ENCODE peak calls at places on chromosomes 7 and 10, in six cellular contexts. One of them, this sample, is unnamed.

GRCh38 chr7:66315192-66315591 is 110.1 kb downstream of the TPST1 start:
- DNase-seq in HEK293T: no peak
- DNase-seq in A549: no peak
- DNase-seq in IMR-90: no peak
- DNase-seq in K562: no peak
- DNase-seq in HepG2: no peak
- DNase-seq in this sample: no peak

GRCh38 chr10:5442990-5443370 is 30.6 kb downstream of the NET1 start:
- DNase-seq in HEK293T: no peak
- DNase-seq in A549: no peak
- DNase-seq in IMR-90: no peak
- DNase-seq in K562: no peak
- DNase-seq in HepG2: no peak
- DNase-seq in this sample: no peak

GRCh38 chr10:3538850-3539531 is 246.0 kb downstream of the KLF6 start:
- DNase-seq in HEK293T: no peak
- DNase-seq in A549: no peak
- DNase-seq in IMR-90: peak
- DNase-seq in K562: peak
- DNase-seq in HepG2: no peak
- DNase-seq in this sample: no peak

GRCh38 chr10:89185658-89186057 is 21.5 kb downstream of the CH25H start:
- DNase-seq in HEK293T: no peak
- DNase-seq in A549: no peak
- DNase-seq in IMR-90: peak
- DNase-seq in K562: no peak
- DNase-seq in HepG2: no peak
- DNase-seq in this sample: no peak

GRCh38 chr10:48211777-48212176 is 62.7 kb downstream of the FRMPD2 start:
- DNase-seq in HEK293T: no peak
- DNase-seq in A549: no peak
- DNase-seq in IMR-90: no peak
- DNase-seq in K562: no peak
- DNase-seq in HepG2: no peak
- DNase-seq in this sample: no peak

GRCh38 chr10:58152698-58153263 is 114.9 kb downstream of the IPMK start:
- DNase-seq in HEK293T: peak
- DNase-seq in A549: no peak
- DNase-seq in IMR-90: peak
- DNase-seq in K562: peak
- DNase-seq in HepG2: peak
- DNase-seq in this sample: no peak

GRCh38 chr10:99403674-99404073 is 26.8 kb downstream of the GOT1 start:
- DNase-seq in HEK293T: no peak
- DNase-seq in A549: no peak
- DNase-seq in IMR-90: peak
- DNase-seq in K562: no peak
- DNase-seq in HepG2: no peak
- DNase-seq in this sample: no peak

GRCh38 chr7:136637826-136638225 is 230.6 kb upstream of the CHRM2 start:
- DNase-seq in HEK293T: no peak
- DNase-seq in A549: no peak
- DNase-seq in IMR-90: no peak
- DNase-seq in K562: no peak
- DNase-seq in HepG2: no peak
- DNase-seq in this sample: no peak

DNA sequence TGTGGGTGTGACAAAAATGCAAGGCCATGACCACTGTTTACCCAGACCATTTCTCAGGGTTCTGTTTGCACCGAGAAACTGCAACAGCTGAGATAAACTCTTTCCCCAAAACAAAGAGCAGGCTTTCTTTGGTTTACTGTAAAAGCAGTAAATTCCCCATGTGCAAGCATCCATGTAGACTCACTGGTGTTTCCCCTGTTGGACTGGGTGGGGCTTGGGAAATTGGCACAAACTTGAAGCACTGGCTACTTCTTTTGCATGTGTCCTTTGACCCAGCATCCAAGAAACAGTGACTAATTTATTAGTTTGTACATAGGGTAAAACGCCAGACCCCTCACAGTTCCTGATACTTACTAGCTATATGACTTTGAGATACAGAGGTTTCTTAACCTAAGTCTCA is 12.3 kb downstream of the IQUB start:
- DNase-seq in HEK293T: no peak
- DNase-seq in A549: no peak
- DNase-seq in IMR-90: no peak
- DNase-seq in K562: no peak
- DNase-seq in HepG2: no peak
- DNase-seq in this sample: no peak
- TF ChIP-seq BHLHE40 in HEK293T: no peak
- TF ChIP-seq BHLHE40 in A549: no peak
- TF ChIP-seq BHLHE40 in IMR-90: no peak
- TF ChIP-seq BHLHE40 in K562: no peak
- TF ChIP-seq BHLHE40 in HepG2: no peak
- TF ChIP-seq BHLHE40 in this sample: no peak

DNA sequence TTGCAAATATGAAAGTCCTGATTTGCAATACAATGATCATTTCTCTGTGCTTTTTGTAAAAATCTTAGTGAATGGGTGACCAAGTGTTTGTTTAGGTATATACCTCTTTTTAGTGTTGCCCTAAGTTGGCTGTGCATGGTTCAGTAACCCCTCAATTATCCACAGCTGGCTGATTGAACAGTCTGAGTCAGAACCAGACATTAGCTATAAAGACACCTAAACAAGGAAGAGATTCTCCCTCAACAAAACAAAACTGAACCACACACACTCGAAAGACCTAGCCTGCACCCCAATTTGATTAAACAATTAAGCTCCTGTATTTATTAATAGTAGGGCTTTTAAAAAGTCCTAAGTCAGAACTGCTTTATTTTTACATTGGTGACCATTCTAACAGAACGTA is 2.8 kb downstream of the RSBN1L start:
- DNase-seq in HEK293T: no peak
- DNase-seq in A549: no peak
- DNase-seq in IMR-90: no peak
- DNase-seq in K562: no peak
- DNase-seq in HepG2: no peak
- DNase-seq in this sample: peak
- TF ChIP-seq BHLHE40 in HEK293T: no peak
- TF ChIP-seq BHLHE40 in A549: no peak
- TF ChIP-seq BHLHE40 in IMR-90: no peak
- TF ChIP-seq BHLHE40 in K562: no peak
- TF ChIP-seq BHLHE40 in HepG2: no peak
- TF ChIP-seq BHLHE40 in this sample: no peak

GRCh38 chr7:84701524-84702306 is 485.1 kb downstream of the SEMA3D start:
- DNase-seq in HEK293T: peak
- DNase-seq in A549: peak
- DNase-seq in IMR-90: peak
- DNase-seq in K562: peak
- DNase-seq in HepG2: peak
- DNase-seq in this sample: no peak
- TF ChIP-seq BHLHE40 in HEK293T: no peak
- TF ChIP-seq BHLHE40 in A549: no peak
- TF ChIP-seq BHLHE40 in IMR-90: no peak
- TF ChIP-seq BHLHE40 in K562: no peak
- TF ChIP-seq BHLHE40 in HepG2: no peak
- TF ChIP-seq BHLHE40 in this sample: no peak

DNA sequence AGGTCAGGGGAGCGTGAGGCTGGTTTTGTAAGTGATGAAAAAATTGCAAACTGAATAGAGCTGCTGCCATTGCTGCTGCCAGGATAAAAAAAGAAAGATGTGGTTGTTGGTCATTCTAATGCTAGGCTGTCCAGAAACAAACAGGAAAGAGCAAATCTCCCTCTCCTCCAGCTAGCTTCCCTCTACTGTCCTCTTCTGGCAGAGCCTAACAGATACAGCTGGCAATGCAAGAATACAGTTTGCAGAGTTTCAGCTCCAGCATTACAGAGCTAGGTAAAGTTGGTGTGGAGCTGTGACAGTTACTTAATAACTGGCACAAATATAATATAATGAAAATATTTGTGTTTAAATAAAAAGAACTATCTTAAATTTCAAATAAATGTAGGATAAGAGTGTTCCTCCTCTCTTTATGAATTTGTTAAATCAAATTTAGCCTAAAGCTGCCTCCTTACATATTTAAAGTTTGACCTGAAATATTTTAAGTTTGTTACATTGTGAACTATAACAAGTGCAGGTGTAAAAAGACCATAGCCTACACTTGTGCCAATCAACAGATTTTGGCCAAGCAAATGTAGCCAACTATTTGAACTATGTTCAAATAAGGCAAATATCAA is 407.7 kb downstream of the SH2D4B start:
- DNase-seq in HEK293T: peak
- DNase-seq in A549: no peak
- DNase-seq in IMR-90: no peak
- DNase-seq in K562: peak
- DNase-seq in HepG2: peak
- DNase-seq in this sample: no peak
- TF ChIP-seq BHLHE40 in HEK293T: no peak
- TF ChIP-seq BHLHE40 in A549: no peak
- TF ChIP-seq BHLHE40 in IMR-90: no peak
- TF ChIP-seq BHLHE40 in K562: no peak
- TF ChIP-seq BHLHE40 in HepG2: no peak
- TF ChIP-seq BHLHE40 in this sample: no peak

This sample was measured in GM12878.